ENCODE peak calls at places on chromosomes 12 and 14, in six cellular contexts. J is hippocampal formation; E is anterior cingulate cortex; N is left kidney; D is stimulated activated CD4-positive, alpha-beta T cell treated with anti-CD3 and anti-CD28 coated beads, Interleukin-4, amount 100 ng/mL, for 48 hours; H is HuH-7.5. W is an unnamed sample.

GRCh38 chr12:100141998-100142850 is 450 bp downstream of the BLTP3B start:
- DNase-seq in J (peak; percentile 36), E (no peak), N (peak; percentile 88), D (peak; percentile 21), H (peak; percentile 43), W (peak; percentile 9)

GRCh38 chr12:88144037-88144436 is 1.9 kb downstream of the TMTC3 start:
- DNase-seq in J (no peak), E (no peak), N (no peak), D (no peak), H (no peak), W (no peak)

GRCh38 chr14:103064978-103065377 is 7.6 kb upstream of the CDC42BPB start:
- DNase-seq in J (no peak), E (no peak), N (no peak), D (no peak), H (no peak), W (no peak)

GRCh38 chr12:92955997-92956663 is 27.0 kb upstream of the EEA1 start:
- DNase-seq in J (no peak), E (no peak), N (no peak), D (no peak), H (no peak), W (no peak)

GRCh38 chr12:103705927-103706326 is 118.9 kb downstream of the STAB2 start:
- DNase-seq in J (no peak), E (no peak), N (no peak), D (no peak), H (peak; percentile 28), W (no peak)

GRCh38 chr14:79702197-79702596 is 509.1 kb downstream of the DIO2 start:
- DNase-seq in J (no peak), E (no peak), N (no peak), D (no peak), H (no peak), W (no peak)

GRCh38 chr12:113932411-113933196 is 33.5 kb downstream of the RBM19 start:
- DNase-seq in J (peak; percentile 66), E (peak; percentile 10), N (peak; percentile 87), D (no peak), H (no peak), W (no peak)

GRCh38 chr12:108565976-108566375 is 3.6 kb downstream of the ISCU start:
- DNase-seq in J (no peak), E (no peak), N (no peak), D (peak; percentile 50), H (no peak), W (peak; percentile 45)

GRCh38 chr12:25816637-25817036 is 141.8 kb upstream of the RASSF8 start:
- DNase-seq in J (no peak), E (no peak), N (no peak), D (no peak), H (no peak), W (no peak)

GRCh38 chr12:58503731-58504520 is 416.4 kb downstream of the LRIG3 start:
- DNase-seq in J (no peak), E (no peak), N (no peak), D (no peak), H (no peak), W (no peak)

GRCh38 chr12:122894173-122895121 is 1.5 kb downstream of the VPS37B start:
- DNase-seq in J (no peak), E (no peak), N (no peak), D (no peak), H (no peak), W (no peak)

GRCh38 chr12:56084958-56085543 is 5.1 kb downstream of the ERBB3 start:
- DNase-seq in J (no peak), E (no peak), N (no peak), D (no peak), H (no peak), W (no peak)

GRCh38 chr12:99552022-99552421 is 95.5 kb upstream of the GARIN6 start:
- DNase-seq in J (no peak), E (no peak), N (no peak), D (no peak), H (no peak), W (no peak)

GRCh38 chr14:24098229-24098926 is 4.3 kb downstream of the PCK2 start:
- DNase-seq in J (no peak), E (no peak), N (no peak), D (no peak), H (no peak), W (no peak)

GRCh38 chr12:56206373-56207166 is 15.2 kb downstream of the RNF41 start:
- DNase-seq in J (no peak), E (no peak), N (peak; percentile 76), D (no peak), H (peak; percentile 66), W (no peak)

GRCh38 chr14:60658909-60659585 is 9.8 kb upstream of the SIX1 start:
- DNase-seq in J (no peak), E (no peak), N (peak; percentile 78), D (no peak), H (no peak), W (no peak)

GRCh38 chr12:101748907-101749306 is 9.6 kb upstream of the SYCP3 start:
- DNase-seq in J (no peak), E (no peak), N (no peak), D (no peak), H (no peak), W (no peak)

GRCh38 chr14:94470311-94470710 is 5.7 kb downstream of the SERPINA9 start:
- DNase-seq in J (no peak), E (no peak), N (no peak), D (no peak), H (no peak), W (no peak)

GRCh38 chr12:132123970-132124765 is 20.0 kb downstream of the DDX51 start:
- DNase-seq in J (no peak), E (no peak), N (no peak), D (no peak), H (no peak), W (no peak)